ENCODE peak calls at places on chromosomes 13 and 19, in seven cellular contexts. X, S, V, U, N, G and D are unnamed samples.

GRCh38 chr13:112185466-112185865 is 118.5 kb downstream of the SOX1 start:
- DNase-seq in X (no peak), S (no peak), V (no peak), U (no peak), N (no peak), G (no peak), D (no peak)

GRCh38 chr19:10290439-10290875 is 705 bp downstream of the ICAM5 start:
- DNase-seq in X (peak), S (no peak), V (no peak), U (peak), N (no peak), G (no peak), D (no peak)

GRCh38 chr13:48401480-48401879 is 11.4 kb downstream of the LPAR6 start:
- DNase-seq in X (no peak), S (no peak), V (no peak), U (no peak), N (no peak), G (no peak), D (no peak)

GRCh38 chr13:40963927-40964326 is 55.2 kb downstream of the ELF1 start:
- DNase-seq in X (no peak), S (no peak), V (no peak), U (no peak), N (no peak), G (peak), D (no peak)

GRCh38 chr19:42316223-42317211 is 3.4 kb downstream of the TMEM145 start:
- DNase-seq in X (no peak), S (no peak), V (no peak), U (no peak), N (no peak), G (no peak), D (peak)

GRCh38 chr19:49546825-49547565 is 19.2 kb downstream of the RCN3 start:
- DNase-seq in X (peak), S (peak), V (peak), U (peak), N (peak), G (peak), D (peak)

GRCh38 chr19:10566658-10567410 is 1.0 kb upstream of the KRI1 start:
- DNase-seq in X (no peak), S (no peak), V (no peak), U (no peak), N (no peak), G (no peak), D (no peak)

GRCh38 chr13:103517768-103518102 is 451.5 kb upstream of the SLC10A2 start:
- DNase-seq in X (no peak), S (no peak), V (no peak), U (no peak), N (no peak), G (no peak), D (no peak)

GRCh38 chr13:47420568-47420967 is 523.7 kb upstream of the HTR2A start:
- DNase-seq in X (no peak), S (no peak), V (no peak), U (no peak), N (no peak), G (peak), D (no peak)

GRCh38 chr13:76314495-76314894 is 571.7 kb downstream of the KCTD12 start:
- DNase-seq in X (no peak), S (no peak), V (no peak), U (no peak), N (no peak), G (no peak), D (no peak)

GRCh38 chr13:87280139-87280538 is 391.0 kb upstream of the SLITRK5 start:
- DNase-seq in X (no peak), S (no peak), V (no peak), U (no peak), N (no peak), G (no peak), D (no peak)

GRCh38 chr19:28436320-28436719 is 776.6 kb downstream of the UQCRFS1 start:
- DNase-seq in X (no peak), S (no peak), V (no peak), U (no peak), N (no peak), G (no peak), D (no peak)

GRCh38 chr13:95880346-95880745 is 172.9 kb downstream of the UGGT2 start:
- DNase-seq in X (no peak), S (no peak), V (no peak), U (no peak), N (no peak), G (peak), D (no peak)

GRCh38 chr13:92806215-92806614 is 420.4 kb upstream of the GPC6 start:
- DNase-seq in X (no peak), S (no peak), V (no peak), U (no peak), N (no peak), G (peak), D (no peak)

GRCh38 chr13:33637978-33638743 is 179.8 kb upstream of the RFC3 start:
- DNase-seq in X (no peak), S (no peak), V (no peak), U (no peak), N (no peak), G (peak), D (no peak)

GRCh38 chr13:35720690-35721554 is 244.4 kb upstream of the MAB21L1 start:
- DNase-seq in X (peak), S (no peak), V (no peak), U (peak), N (no peak), G (peak), D (peak)

GRCh38 chr13:83740622-83741021 is 141.7 kb downstream of the SLITRK1 start:
- DNase-seq in X (no peak), S (no peak), V (no peak), U (no peak), N (no peak), G (no peak), D (no peak)

GRCh38 chr13:111911754-111912452 is 155.0 kb upstream of the SOX1 start:
- DNase-seq in X (peak), S (no peak), V (no peak), U (no peak), N (no peak), G (no peak), D (peak)

GRCh38 chr19:7480222-7480974 is 8.4 kb downstream of the PEX11G start:
- DNase-seq in X (no peak), S (no peak), V (no peak), U (no peak), N (no peak), G (no peak), D (no peak)

GRCh38 chr13:114146629-114147028 is 14.2 kb upstream of the RASA3 start:
- DNase-seq in X (peak), S (no peak), V (no peak), U (no peak), N (no peak), G (no peak), D (no peak)

GRCh38 chr13:109569938-109570711 is 216.3 kb downstream of the IRS2 start:
- DNase-seq in X (no peak), S (no peak), V (no peak), U (no peak), N (no peak), G (no peak), D (no peak)

GRCh38 chr13:80168089-80168850 is 172.7 kb downstream of the SPRY2 start:
- DNase-seq in X (no peak), S (no peak), V (no peak), U (no peak), N (no peak), G (peak), D (no peak)

GRCh38 chr13:109425821-109426689 is 360.3 kb downstream of the IRS2 start:
- DNase-seq in X (no peak), S (no peak), V (no peak), U (no peak), N (no peak), G (no peak), D (no peak)

GRCh38 chr19:35856001-35856400 is 710 bp upstream of the KIRREL2 start:
- DNase-seq in X (peak), S (no peak), V (no peak), U (peak), N (no peak), G (no peak), D (no peak)

GRCh38 chr13:51739403-51740112 is 64.4 kb downstream of the DHRS12 start:
- DNase-seq in X (no peak), S (no peak), V (no peak), U (no peak), N (no peak), G (no peak), D (no peak)
- H3K4me3 ChIP-seq in X (no peak), S (no peak), V (no peak), U (no peak), N (no peak), G (no peak), D (no peak)

GRCh38 chr19:11832253-11832912 is 16.1 kb upstream of the ZNF439 start:
- DNase-seq in X (no peak), S (no peak), V (no peak), U (no peak), N (no peak), G (no peak), D (no peak)
- H3K4me3 ChIP-seq in X (no peak), S (no peak), V (no peak), U (no peak), N (no peak), G (no peak), D (no peak)

GRCh38 chr19:38020331-38020730 is 113.3 kb downstream of the SIPA1L3 start:
- DNase-seq in X (no peak), S (no peak), V (no peak), U (no peak), N (no peak), G (no peak), D (no peak)
- H3K4me3 ChIP-seq in X (no peak), S (no peak), V (no peak), U (no peak), N (no peak), G (no peak), D (no peak)

GRCh38 chr19:2475702-2476450 is at the start of gene GADD45B:
- DNase-seq in X (peak), S (peak), V (peak), U (peak), N (peak), G (peak), D (peak)
- H3K4me3 ChIP-seq in X (peak), S (peak), V (peak), U (peak), N (peak), G (peak), D (peak)

DNA sequence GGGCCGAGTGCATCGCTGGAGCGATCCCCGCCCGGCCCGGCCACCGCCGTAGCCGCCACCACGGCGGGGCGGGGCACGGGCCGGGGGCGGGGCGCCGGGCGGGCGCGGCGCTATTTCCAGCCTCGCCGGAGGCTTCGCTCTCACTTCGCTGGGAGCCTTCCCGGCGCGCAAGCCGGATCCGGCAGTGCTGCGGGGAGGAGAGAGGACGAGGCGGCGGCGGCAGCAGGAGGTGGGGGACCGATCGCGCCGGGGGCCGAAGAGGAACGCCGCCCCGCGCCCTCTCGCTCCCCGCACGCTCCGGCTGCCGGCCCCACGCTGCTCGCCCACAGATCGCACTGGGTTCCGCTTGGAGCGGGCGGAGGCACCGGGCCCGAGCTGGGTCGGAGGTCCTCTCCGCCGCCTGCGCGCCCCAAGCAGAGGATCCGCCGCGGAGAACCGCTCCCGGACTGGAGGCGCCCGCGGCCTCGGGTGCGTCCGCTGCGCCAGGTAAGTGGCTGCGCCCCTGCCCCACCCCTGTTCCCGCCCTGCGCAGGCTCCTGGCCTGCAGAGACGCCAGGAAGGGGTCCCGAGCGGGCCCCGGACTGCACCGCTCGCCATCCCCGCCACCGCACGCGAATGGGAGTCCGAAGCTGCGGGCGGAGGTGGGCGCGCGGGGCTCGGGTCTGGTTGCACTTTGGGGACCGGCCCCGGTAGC is at the start of gene CHST8:
- DNase-seq in X (peak), S (no peak), V (no peak), U (peak), N (no peak), G (peak), D (no peak)
- H3K4me3 ChIP-seq in X (peak), S (peak), V (no peak), U (peak), N (peak), G (no peak), D (peak)

DNA sequence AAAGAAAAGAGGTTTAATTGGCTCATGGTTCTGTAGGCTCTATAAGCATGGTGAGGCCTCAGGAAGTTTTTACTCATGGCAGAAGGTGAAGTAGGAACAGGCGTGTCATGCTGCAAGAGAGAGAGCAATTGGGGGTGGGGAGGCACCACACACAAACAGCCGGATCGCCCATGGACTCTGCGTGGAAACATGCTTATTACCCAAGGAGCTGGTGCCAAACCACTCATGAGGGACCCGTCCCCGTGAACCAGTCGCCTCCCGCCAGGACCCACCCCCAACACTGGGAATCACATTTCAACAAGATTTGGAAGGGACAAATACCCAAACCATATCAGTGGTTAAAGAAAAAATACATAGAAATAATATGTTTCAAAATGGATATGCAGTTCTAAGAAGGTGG is 174.6 kb upstream of the RNF113B start:
- DNase-seq in X (no peak), S (no peak), V (no peak), U (no peak), N (no peak), G (no peak), D (no peak)
- H3K4me3 ChIP-seq in X (no peak), S (no peak), V (no peak), U (no peak), N (no peak), G (no peak), D (no peak)